ENCODE peak calls at places on chromosomes 11 and 22, in four cellular contexts. One of them, this sample, is unnamed.

GRCh38 chr11:14414470-14415461 is 55.8 kb upstream of the RRAS2 start:
- DNase-seq in endothelial cell: no peak
- DNase-seq in cardiac muscle cell: no peak
- DNase-seq in substantia nigra: no peak
- DNase-seq in this sample: peak

GRCh38 chr11:6431861-6432260 is 8.9 kb downstream of the HPX start:
- DNase-seq in endothelial cell: no peak
- DNase-seq in cardiac muscle cell: no peak
- DNase-seq in substantia nigra: no peak
- DNase-seq in this sample: no peak

GRCh38 chr11:72743321-72744221 is 8.6 kb downstream of the ARAP1 start:
- DNase-seq in cardiac muscle cell: no peak
- DNase-seq in endothelial cell: no peak
- DNase-seq in substantia nigra: no peak
- DNase-seq in this sample: no peak

GRCh38 chr11:7905961-7906429 is 25.1 kb downstream of the OR10A6 start:
- DNase-seq in cardiac muscle cell: no peak
- DNase-seq in substantia nigra: no peak
- DNase-seq in endothelial cell: no peak
- DNase-seq in this sample: no peak

GRCh38 chr11:16861867-16862266 is 123.4 kb downstream of the C11orf58 start:
- DNase-seq in substantia nigra: no peak
- DNase-seq in endothelial cell: no peak
- DNase-seq in cardiac muscle cell: no peak
- DNase-seq in this sample: no peak

GRCh38 chr11:96393753-96394348 is 4.0 kb downstream of the JRKL start:
- DNase-seq in cardiac muscle cell: peak
- DNase-seq in endothelial cell: no peak
- DNase-seq in substantia nigra: no peak
- DNase-seq in this sample: no peak

GRCh38 chr11:16967347-16967662 is 46.9 kb downstream of the PLEKHA7 start:
- DNase-seq in endothelial cell: no peak
- DNase-seq in substantia nigra: no peak
- DNase-seq in cardiac muscle cell: no peak
- DNase-seq in this sample: no peak

GRCh38 chr22:44085743-44086741 is 61.9 kb downstream of the PARVB start:
- DNase-seq in substantia nigra: no peak
- DNase-seq in endothelial cell: peak
- DNase-seq in cardiac muscle cell: peak
- DNase-seq in this sample: no peak

GRCh38 chr22:32473388-32473952 is 1.1 kb upstream of the FBXO7 start:
- DNase-seq in substantia nigra: no peak
- DNase-seq in cardiac muscle cell: peak
- DNase-seq in endothelial cell: peak
- DNase-seq in this sample: peak

GRCh38 chr11:133040289-133040893 is 491.9 kb downstream of the OPCML start:
- DNase-seq in endothelial cell: peak
- DNase-seq in cardiac muscle cell: no peak
- DNase-seq in substantia nigra: no peak
- DNase-seq in this sample: no peak

GRCh38 chr11:128726464-128727139 is 32.7 kb downstream of the FLI1 start:
- DNase-seq in substantia nigra: no peak
- DNase-seq in endothelial cell: no peak
- DNase-seq in cardiac muscle cell: no peak
- DNase-seq in this sample: no peak

GRCh38 chr11:83002047-83002446 is 69.7 kb downstream of the RAB30 start:
- DNase-seq in substantia nigra: no peak
- DNase-seq in cardiac muscle cell: no peak
- DNase-seq in endothelial cell: no peak
- DNase-seq in this sample: no peak

GRCh38 chr11:107576497-107577086 is 11.1 kb upstream of the ALKBH8 start:
- DNase-seq in substantia nigra: no peak
- DNase-seq in endothelial cell: peak
- DNase-seq in cardiac muscle cell: peak
- DNase-seq in this sample: peak

GRCh38 chr22:40224702-40225101 is 47.0 kb downstream of the TNRC6B start:
- DNase-seq in cardiac muscle cell: no peak
- DNase-seq in endothelial cell: no peak
- DNase-seq in substantia nigra: no peak
- DNase-seq in this sample: no peak

GRCh38 chr11:18853086-18853720 is 61.6 kb upstream of the PTPN5 start:
- DNase-seq in endothelial cell: peak
- DNase-seq in substantia nigra: no peak
- DNase-seq in cardiac muscle cell: peak
- DNase-seq in this sample: no peak

GRCh38 chr11:4038973-4039372 is 55.6 kb upstream of the RRM1 start:
- DNase-seq in cardiac muscle cell: no peak
- DNase-seq in substantia nigra: no peak
- DNase-seq in endothelial cell: no peak
- DNase-seq in this sample: no peak

GRCh38 chr11:69131644-69132300 is 24.0 kb upstream of the SMIM38 start:
- DNase-seq in cardiac muscle cell: peak
- DNase-seq in endothelial cell: peak
- DNase-seq in substantia nigra: peak
- DNase-seq in this sample: no peak

GRCh38 chr11:128582496-128583366 is 4.6 kb downstream of the ETS1 start:
- DNase-seq in substantia nigra: no peak
- DNase-seq in cardiac muscle cell: peak
- DNase-seq in endothelial cell: no peak
- DNase-seq in this sample: peak

GRCh38 chr11:133966924-133967598 is 10.3 kb upstream of the IGSF9B start:
- DNase-seq in cardiac muscle cell: peak
- DNase-seq in substantia nigra: no peak
- DNase-seq in endothelial cell: peak
- DNase-seq in this sample: peak

GRCh38 chr22:41074941-41075710 is 17.3 kb upstream of the EP300 start:
- DNase-seq in endothelial cell: no peak
- DNase-seq in cardiac muscle cell: no peak
- DNase-seq in substantia nigra: no peak
- DNase-seq in this sample: no peak

GRCh38 chr11:119120639-119121007 is 757 bp upstream of the HINFP start:
- DNase-seq in endothelial cell: no peak
- DNase-seq in substantia nigra: no peak
- DNase-seq in cardiac muscle cell: peak
- DNase-seq in this sample: peak

GRCh38 chr11:81644239-81644840 is 1089.3 kb downstream of the FAM181B start:
- DNase-seq in substantia nigra: peak
- DNase-seq in cardiac muscle cell: peak
- DNase-seq in endothelial cell: peak
- DNase-seq in this sample: no peak

GRCh38 chr11:13776134-13776815 is 107.8 kb downstream of the FAR1 start:
- DNase-seq in substantia nigra: no peak
- DNase-seq in endothelial cell: peak
- DNase-seq in cardiac muscle cell: no peak
- DNase-seq in this sample: no peak

GRCh38 chr11:118171274-118172062 is 5.0 kb downstream of the SCN2B start:
- DNase-seq in substantia nigra: peak
- DNase-seq in cardiac muscle cell: peak
- DNase-seq in endothelial cell: peak
- DNase-seq in this sample: peak

GRCh38 chr11:66950113-66950535 is 8.1 kb downstream of the PC start:
- DNase-seq in endothelial cell: no peak
- DNase-seq in cardiac muscle cell: no peak
- DNase-seq in substantia nigra: no peak
- DNase-seq in this sample: no peak

GRCh38 chr11:100383357-100383865 is 303.7 kb upstream of the ARHGAP42 start:
- DNase-seq in endothelial cell: no peak
- DNase-seq in substantia nigra: no peak
- DNase-seq in cardiac muscle cell: peak
- DNase-seq in this sample: no peak

GRCh38 chr11:69076129-69076791 is 27.5 kb downstream of the TPCN2 start:
- DNase-seq in substantia nigra: no peak
- DNase-seq in endothelial cell: no peak
- DNase-seq in cardiac muscle cell: no peak
- DNase-seq in this sample: no peak

GRCh38 chr22:17430298-17430900 is 61.1 kb downstream of the CECR2 start:
- DNase-seq in substantia nigra: no peak
- DNase-seq in cardiac muscle cell: no peak
- DNase-seq in endothelial cell: no peak
- DNase-seq in this sample: no peak

GRCh38 chr11:131656179-131656838 is 285.9 kb downstream of the NTM start:
- DNase-seq in endothelial cell: no peak
- DNase-seq in cardiac muscle cell: no peak
- DNase-seq in substantia nigra: no peak
- DNase-seq in this sample: no peak

GRCh38 chr11:14973621-14974020 is 1.5 kb upstream of the CALCA start:
- DNase-seq in substantia nigra: no peak
- DNase-seq in cardiac muscle cell: peak
- DNase-seq in endothelial cell: peak
- DNase-seq in this sample: no peak

GRCh38 chr22:35717572-35717971 is at the start of gene APOL5:
- DNase-seq in endothelial cell: no peak
- DNase-seq in cardiac muscle cell: no peak
- DNase-seq in substantia nigra: no peak
- DNase-seq in this sample: no peak

GRCh38 chr11:122711831-122712378 is 56.4 kb downstream of the UBASH3B start:
- DNase-seq in substantia nigra: no peak
- DNase-seq in cardiac muscle cell: peak
- DNase-seq in endothelial cell: no peak
- DNase-seq in this sample: no peak

GRCh38 chr22:33332538-33332937 is 274.4 kb upstream of the SYN3 start:
- DNase-seq in endothelial cell: no peak
- DNase-seq in substantia nigra: no peak
- DNase-seq in cardiac muscle cell: no peak
- DNase-seq in this sample: no peak